ENCODE peak calls at places on chromosomes 12 and 14, in ten cellular contexts. One of them, this sample, is unnamed.

GRCh38 chr14:53470351-53471043 is 317.4 kb upstream of the DDHD1 start:
- DNase-seq in A673: no peak
- DNase-seq in AG09309: peak; percentile 21
- DNase-seq in upper lobe of right lung: no peak
- DNase-seq in mesenchymal stem cell: no peak
- DNase-seq in activated CD4-positive, alpha-beta memory T cell treated with anti-CD3 and anti-CD28 coated beads for 36 hours: no peak
- DNase-seq in hippocampal formation: no peak
- DNase-seq in kidney epithelial cell: no peak
- DNase-seq in A549: no peak
- DNase-seq in fibroblast of lung: peak; percentile 63
- DNase-seq in this sample: peak; percentile 48

GRCh38 chr12:94100990-94101901 is 47.1 kb upstream of the PLXNC1 start:
- DNase-seq in A673: peak; percentile 84
- DNase-seq in fibroblast of lung: peak; percentile 64
- DNase-seq in upper lobe of right lung: peak; percentile 90
- DNase-seq in AG09309: no peak
- DNase-seq in mesenchymal stem cell: peak; percentile 62
- DNase-seq in activated CD4-positive, alpha-beta memory T cell treated with anti-CD3 and anti-CD28 coated beads for 36 hours: peak; percentile 85
- DNase-seq in A549: peak; percentile 78
- DNase-seq in kidney epithelial cell: no peak
- DNase-seq in hippocampal formation: peak; percentile 57
- DNase-seq in this sample: peak; percentile 70

GRCh38 chr12:11904124-11904523 is 166.6 kb upstream of the BCL2L14 start:
- DNase-seq in hippocampal formation: no peak
- DNase-seq in kidney epithelial cell: no peak
- DNase-seq in mesenchymal stem cell: no peak
- DNase-seq in fibroblast of lung: no peak
- DNase-seq in A673: no peak
- DNase-seq in A549: no peak
- DNase-seq in AG09309: no peak
- DNase-seq in activated CD4-positive, alpha-beta memory T cell treated with anti-CD3 and anti-CD28 coated beads for 36 hours: no peak
- DNase-seq in upper lobe of right lung: no peak
- DNase-seq in this sample: no peak

GRCh38 chr12:132474237-132474741 is 15.7 kb upstream of the FBRSL1 start:
- DNase-seq in mesenchymal stem cell: no peak
- DNase-seq in A549: no peak
- DNase-seq in kidney epithelial cell: no peak
- DNase-seq in fibroblast of lung: no peak
- DNase-seq in activated CD4-positive, alpha-beta memory T cell treated with anti-CD3 and anti-CD28 coated beads for 36 hours: peak; percentile 51
- DNase-seq in A673: no peak
- DNase-seq in AG09309: no peak
- DNase-seq in upper lobe of right lung: no peak
- DNase-seq in hippocampal formation: no peak
- DNase-seq in this sample: no peak

GRCh38 chr12:103268831-103269514 is 226.8 kb downstream of the C12orf42 start:
- DNase-seq in hippocampal formation: no peak
- DNase-seq in activated CD4-positive, alpha-beta memory T cell treated with anti-CD3 and anti-CD28 coated beads for 36 hours: peak; percentile 9
- DNase-seq in AG09309: no peak
- DNase-seq in upper lobe of right lung: no peak
- DNase-seq in fibroblast of lung: peak; percentile 1
- DNase-seq in A673: no peak
- DNase-seq in kidney epithelial cell: no peak
- DNase-seq in A549: no peak
- DNase-seq in mesenchymal stem cell: no peak
- DNase-seq in this sample: no peak

GRCh38 chr14:51850651-51851050 is 9.8 kb upstream of the GNG2 start:
- DNase-seq in A549: no peak
- DNase-seq in upper lobe of right lung: no peak
- DNase-seq in AG09309: no peak
- DNase-seq in fibroblast of lung: no peak
- DNase-seq in hippocampal formation: no peak
- DNase-seq in mesenchymal stem cell: no peak
- DNase-seq in activated CD4-positive, alpha-beta memory T cell treated with anti-CD3 and anti-CD28 coated beads for 36 hours: peak; percentile 58
- DNase-seq in kidney epithelial cell: no peak
- DNase-seq in A673: no peak
- DNase-seq in this sample: no peak

GRCh38 chr14:35122696-35123387 is 490 bp downstream of the PRORP start:
- DNase-seq in hippocampal formation: no peak
- DNase-seq in fibroblast of lung: peak; percentile 33
- DNase-seq in mesenchymal stem cell: peak; percentile 27
- DNase-seq in AG09309: no peak
- DNase-seq in A549: no peak
- DNase-seq in upper lobe of right lung: no peak
- DNase-seq in activated CD4-positive, alpha-beta memory T cell treated with anti-CD3 and anti-CD28 coated beads for 36 hours: peak; percentile 28
- DNase-seq in A673: no peak
- DNase-seq in kidney epithelial cell: peak; percentile 23
- DNase-seq in this sample: peak; percentile 70

GRCh38 chr14:24298892-24299254 is 707 bp downstream of the DHRS1 start:
- DNase-seq in activated CD4-positive, alpha-beta memory T cell treated with anti-CD3 and anti-CD28 coated beads for 36 hours: peak; percentile 41
- DNase-seq in fibroblast of lung: peak; percentile 82
- DNase-seq in upper lobe of right lung: no peak
- DNase-seq in A549: peak; percentile 42
- DNase-seq in mesenchymal stem cell: peak; percentile 82
- DNase-seq in AG09309: peak; percentile 13
- DNase-seq in A673: peak; percentile 20
- DNase-seq in kidney epithelial cell: peak; percentile 48
- DNase-seq in hippocampal formation: no peak
- DNase-seq in this sample: no peak

GRCh38 chr14:39267592-39268112 is 33.9 kb downstream of the MIA2 start:
- DNase-seq in mesenchymal stem cell: no peak
- DNase-seq in A549: no peak
- DNase-seq in activated CD4-positive, alpha-beta memory T cell treated with anti-CD3 and anti-CD28 coated beads for 36 hours: no peak
- DNase-seq in upper lobe of right lung: no peak
- DNase-seq in fibroblast of lung: no peak
- DNase-seq in A673: peak; percentile 40
- DNase-seq in AG09309: no peak
- DNase-seq in kidney epithelial cell: no peak
- DNase-seq in hippocampal formation: peak; percentile 31
- DNase-seq in this sample: no peak

GRCh38 chr12:98208846-98209245 is 306.5 kb upstream of the TMPO start:
- DNase-seq in A549: no peak
- DNase-seq in kidney epithelial cell: no peak
- DNase-seq in AG09309: no peak
- DNase-seq in hippocampal formation: no peak
- DNase-seq in A673: no peak
- DNase-seq in mesenchymal stem cell: no peak
- DNase-seq in fibroblast of lung: no peak
- DNase-seq in activated CD4-positive, alpha-beta memory T cell treated with anti-CD3 and anti-CD28 coated beads for 36 hours: no peak
- DNase-seq in upper lobe of right lung: no peak
- DNase-seq in this sample: no peak